ENCODE peak calls at places on chromosomes 1 and 21, in six cellular contexts. C is fibroblast of the aortic adventitia, F is fibroblast of lung, Q is epithelial cell of esophagus, H is uterus, P is astrocyte of the cerebellum. Y is an unnamed sample.

GRCh38 chr1:201020040-201020591 is 3.4 kb downstream of the KIF21B start:
- DNase-seq in C (no peak), F (no peak), Q (peak), H (no peak), P (no peak), Y (no peak)

GRCh38 chr1:54885237-54885679 is 1.7 kb downstream of the DHCR24 start:
- DNase-seq in C (no peak), F (no peak), Q (peak), H (no peak), P (no peak), Y (no peak)

GRCh38 chr1:16418823-16419425 is 18.3 kb downstream of the SPATA21 start:
- DNase-seq in C (no peak), F (no peak), Q (peak), H (no peak), P (no peak), Y (peak)

GRCh38 chr1:167126317-167126716 is 32.4 kb downstream of the STYXL2 start:
- DNase-seq in C (no peak), F (no peak), Q (no peak), H (no peak), P (no peak), Y (no peak)

GRCh38 chr1:210653771-210654170 is 325.1 kb downstream of the HHAT start:
- DNase-seq in C (peak), F (peak), Q (peak), H (no peak), P (no peak), Y (peak)

GRCh38 chr21:42757826-42758655 is 104.6 kb downstream of the PDE9A start:
- DNase-seq in C (no peak), F (no peak), Q (no peak), H (no peak), P (no peak), Y (no peak)

GRCh38 chr1:117181630-117182041 is 29.1 kb downstream of the VTCN1 start:
- DNase-seq in C (no peak), F (peak), Q (no peak), H (no peak), P (no peak), Y (no peak)

GRCh38 chr1:55490556-55490955 is 275.4 kb upstream of the USP24 start:
- DNase-seq in C (peak), F (peak), Q (peak), H (no peak), P (no peak), Y (peak)

GRCh38 chr21:26966978-26967913 is at the start of gene ADAMTS5:
- DNase-seq in C (peak), F (peak), Q (peak), H (peak), P (no peak), Y (peak)

GRCh38 chr1:179743679-179744400 is 749 bp downstream of the FAM163A start:
- DNase-seq in C (no peak), F (no peak), Q (no peak), H (no peak), P (no peak), Y (no peak)
- H3K4me3 ChIP-seq in C (no peak), F (no peak), Q (no peak), H (peak), P (peak), Y (no peak)

DNA sequence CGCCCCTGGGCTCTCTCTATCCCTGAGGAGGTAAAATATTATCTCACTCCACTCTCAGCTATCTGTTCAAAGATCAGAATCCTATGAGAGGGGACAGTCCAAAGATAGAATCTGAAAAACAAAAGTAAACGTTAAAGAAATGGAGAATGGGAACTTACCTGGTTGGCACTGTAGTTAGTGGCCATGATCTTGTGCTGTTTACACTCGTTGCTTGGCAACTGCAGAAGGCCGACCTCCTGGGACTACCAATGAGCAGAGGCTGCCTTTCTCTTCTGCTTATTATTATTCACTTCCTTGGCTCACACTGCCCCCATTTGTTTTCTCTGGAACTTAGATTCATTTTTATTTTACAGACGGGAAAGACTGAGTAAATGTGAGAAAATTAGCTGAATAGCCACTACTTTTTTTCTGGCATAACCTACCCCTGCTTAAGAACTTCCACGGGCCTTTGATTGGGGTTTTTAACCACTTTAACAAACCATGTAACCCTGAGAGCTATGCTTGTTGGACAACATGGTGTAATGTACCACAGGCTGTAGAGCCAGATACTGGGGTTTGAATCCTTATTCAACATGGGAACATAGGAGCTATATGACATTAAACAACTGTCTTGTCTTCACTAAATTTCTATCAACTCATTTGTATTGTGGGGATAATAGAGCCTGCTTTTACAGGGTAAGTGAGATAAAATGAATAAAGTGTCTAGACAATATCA is at the start of gene CFAP126:
- DNase-seq in C (peak), F (peak), Q (peak), H (no peak), P (peak), Y (peak)
- TF ChIP-seq CTCF in C (peak), F (no peak), Q (no peak), H (no peak), P (no peak), Y (peak)

GRCh38 chr1:27561126-27561899 is 42.6 kb downstream of the AHDC1 start:
- DNase-seq in C (peak), F (no peak), Q (no peak), H (peak), P (peak), Y (no peak)
- H3K4me3 ChIP-seq in C (peak), F (peak), Q (no peak), H (peak), P (no peak), Y (no peak)

GRCh38 chr1:235567812-235568444 is 63.7 kb upstream of the B3GALNT2 start:
- DNase-seq in C (no peak), F (no peak), Q (no peak), H (no peak), P (no peak), Y (peak)

GRCh38 chr1:235563513-235563912 is 59.3 kb upstream of the B3GALNT2 start:
- DNase-seq in C (no peak), F (no peak), Q (no peak), H (no peak), P (no peak), Y (no peak)

GRCh38 chr1:235562589-235562988 is 58.3 kb upstream of the B3GALNT2 start:
- DNase-seq in C (no peak), F (no peak), Q (no peak), H (no peak), P (no peak), Y (no peak)

GRCh38 chr1:235566092-235566491 is 61.8 kb upstream of the B3GALNT2 start:
- DNase-seq in C (no peak), F (no peak), Q (no peak), H (no peak), P (no peak), Y (no peak)
- TF ChIP-seq CTCF in C (no peak), F (no peak), Q (no peak), H (no peak), P (no peak), Y (no peak)

GRCh38 chr1:232036161-232036942 is 409.8 kb downstream of the DISC1 start:
- DNase-seq in C (no peak), F (no peak), Q (no peak), H (no peak), P (no peak), Y (no peak)
- H3K4me3 ChIP-seq in C (no peak), F (no peak), Q (no peak), H (no peak), P (no peak), Y (no peak)

DNA sequence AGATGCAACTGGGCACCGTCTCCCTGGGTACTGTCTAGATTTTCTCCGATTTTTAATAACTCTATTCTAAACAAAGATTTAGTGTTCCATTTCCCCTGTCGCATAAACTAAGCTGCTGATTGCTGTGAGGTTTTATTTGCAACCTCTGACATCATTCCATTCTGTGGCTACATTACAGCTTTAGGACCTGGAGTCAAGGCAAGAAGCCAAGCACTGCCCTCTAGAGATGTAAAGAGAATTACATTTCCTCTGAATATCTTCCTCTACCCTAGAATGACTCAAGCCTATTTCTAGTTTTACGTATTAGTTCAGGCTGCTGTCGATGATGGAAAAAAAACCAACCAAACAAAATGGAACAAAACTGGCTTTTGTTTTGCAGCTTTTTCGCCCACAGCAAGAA is 130.2 kb upstream of the MAP1LC3C start:
- DNase-seq in C (no peak), F (no peak), Q (peak), H (no peak), P (no peak), Y (no peak)
- TF ChIP-seq CTCF in C (no peak), F (no peak), Q (peak), H (no peak), P (no peak), Y (no peak)

GRCh38 chr1:162366671-162367070 is 10.0 kb downstream of the SPATA46 start:
- DNase-seq in C (no peak), F (no peak), Q (no peak), H (no peak), P (no peak), Y (no peak)

GRCh38 chr1:162367772-162368171 is 8.9 kb downstream of the SPATA46 start:
- DNase-seq in C (no peak), F (no peak), Q (no peak), H (no peak), P (no peak), Y (no peak)

GRCh38 chr1:162366149-162366548 is 10.5 kb downstream of the SPATA46 start:
- DNase-seq in C (no peak), F (peak), Q (no peak), H (no peak), P (no peak), Y (no peak)

GRCh38 chr1:162368451-162368850 is 8.2 kb downstream of the SPATA46 start:
- DNase-seq in C (no peak), F (no peak), Q (no peak), H (no peak), P (no peak), Y (no peak)

DNA sequence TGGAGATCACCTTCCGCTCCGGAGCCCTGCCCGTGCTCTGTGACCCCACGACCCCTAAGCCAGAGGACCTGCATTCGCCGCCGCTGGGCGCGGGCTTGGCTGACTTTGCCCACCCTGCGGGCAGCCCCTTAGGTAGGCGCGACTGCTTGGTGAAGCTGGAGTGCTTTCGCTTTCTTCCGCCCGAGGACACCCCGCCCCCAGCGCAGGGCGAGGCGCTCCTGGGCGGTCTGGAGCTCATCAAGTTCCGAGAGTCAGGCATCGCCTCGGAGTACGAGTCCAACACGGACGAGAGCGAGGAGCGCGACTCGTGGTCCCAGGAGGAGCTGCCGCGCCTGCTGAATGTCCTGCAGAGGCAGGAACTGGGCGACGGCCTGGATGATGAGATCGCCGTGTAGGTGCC is 9.6 kb downstream of the SPATA46 start:
- DNase-seq in C (no peak), F (no peak), Q (no peak), H (peak), P (no peak), Y (no peak)
- H3K4me3 ChIP-seq in C (peak), F (peak), Q (peak), H (no peak), P (no peak), Y (peak)

GRCh38 chr1:230222678-230223077 is 155.6 kb downstream of the GALNT2 start:
- DNase-seq in C (no peak), F (no peak), Q (no peak), H (no peak), P (no peak), Y (peak)

GRCh38 chr1:230220907-230221306 is 153.9 kb downstream of the GALNT2 start:
- DNase-seq in C (no peak), F (no peak), Q (no peak), H (no peak), P (no peak), Y (no peak)

GRCh38 chr1:230218667-230219066 is 151.6 kb downstream of the GALNT2 start:
- DNase-seq in C (no peak), F (no peak), Q (no peak), H (no peak), P (no peak), Y (no peak)

GRCh38 chr1:230219174-230220067 is 152.4 kb downstream of the GALNT2 start:
- DNase-seq in C (no peak), F (no peak), Q (no peak), H (no peak), P (no peak), Y (no peak)

DNA sequence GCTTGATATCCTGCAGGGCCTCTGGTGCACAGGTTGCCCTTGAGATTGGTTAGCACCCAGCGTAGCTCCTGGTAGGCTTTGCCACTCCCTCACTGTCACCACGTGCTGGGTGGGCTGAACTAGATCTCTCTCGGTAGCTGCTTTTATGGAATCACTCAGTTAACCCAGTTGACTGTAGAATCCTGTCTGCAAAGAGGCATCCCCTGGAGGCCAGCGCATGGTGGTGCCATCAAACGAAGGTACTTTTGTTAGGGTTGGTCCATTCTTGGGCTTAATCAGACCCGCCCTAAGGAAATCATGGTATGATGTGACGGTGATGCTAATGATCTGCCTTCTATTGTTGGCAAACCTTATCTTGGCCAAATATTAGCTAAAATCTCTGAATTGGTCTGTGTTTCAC is 153.4 kb downstream of the GALNT2 start:
- DNase-seq in C (no peak), F (no peak), Q (no peak), H (no peak), P (no peak), Y (no peak)
- TF ChIP-seq CTCF in C (no peak), F (no peak), Q (no peak), H (no peak), P (no peak), Y (no peak)

GRCh38 chr21:15999741-16000140 is 270.0 kb downstream of the USP25 start:
- DNase-seq in C (no peak), F (peak), Q (no peak), H (no peak), P (no peak), Y (no peak)

GRCh38 chr21:16004523-16004922 is 274.7 kb downstream of the USP25 start:
- DNase-seq in C (no peak), F (no peak), Q (no peak), H (no peak), P (no peak), Y (no peak)

GRCh38 chr21:16002872-16003466 is 273.2 kb downstream of the USP25 start:
- DNase-seq in C (peak), F (peak), Q (peak), H (no peak), P (peak), Y (peak)

GRCh38 chr21:16007933-16008332 is 278.2 kb downstream of the USP25 start:
- DNase-seq in C (no peak), F (peak), Q (peak), H (no peak), P (no peak), Y (no peak)

DNA sequence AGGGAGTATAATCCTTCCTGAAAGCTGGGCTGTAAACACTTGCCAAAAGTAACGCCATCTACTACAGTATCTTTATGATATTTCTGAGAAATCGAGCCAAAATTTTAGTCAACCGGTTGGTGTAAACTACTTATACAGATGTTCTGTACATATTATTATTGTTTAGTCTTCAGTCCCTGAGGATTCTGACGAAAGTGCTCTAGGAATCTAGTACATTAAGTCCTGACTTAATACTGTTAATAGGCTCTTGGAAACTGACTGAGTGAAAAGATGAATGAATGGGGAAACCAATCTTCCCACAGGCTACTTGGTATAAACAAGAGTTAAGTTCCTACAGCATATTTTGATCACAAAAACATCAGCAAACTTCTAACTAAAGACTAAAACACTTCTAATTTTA is 274.3 kb downstream of the USP25 start:
- DNase-seq in C (peak), F (no peak), Q (no peak), H (no peak), P (no peak), Y (no peak)
- H3K4me3 ChIP-seq in C (no peak), F (no peak), Q (no peak), H (no peak), P (no peak), Y (no peak)

Y was measured in fibroblast of pulmonary artery.